ENCODE peak calls at places on chromosomes 16 and 17, in four cellular contexts. I is mesendoderm, W is neuronal stem cell, D is H1. S is an unnamed sample.

GRCh38 chr17:57288753-57289121 is 32.4 kb downstream of the MSI2 start:
- DNase-seq in I (no peak), W (no peak), D (no peak), S (no peak)

GRCh38 chr17:79152636-79153035 is 78.0 kb downstream of the ENGASE start:
- DNase-seq in I (no peak), W (no peak), D (no peak), S (no peak)

GRCh38 chr17:80394629-80395216 is 20.2 kb upstream of the ENDOV start:
- DNase-seq in I (peak; percentile 54), W (no peak), D (no peak), S (no peak)

GRCh38 chr17:50560185-50560824 is at the start of gene CACNA1G:
- DNase-seq in I (peak; percentile 97), W (peak; percentile 97), D (peak; percentile 90), S (peak; percentile 70)

GRCh38 chr16:22673463-22673862 is 140.5 kb upstream of the HS3ST2 start:
- DNase-seq in I (no peak), W (no peak), D (no peak), S (no peak)

GRCh38 chr16:86834451-86835035 is 256.2 kb downstream of the FOXL1 start:
- DNase-seq in I (peak; percentile 74), W (peak; percentile 14), D (peak; percentile 34), S (peak; percentile 88)

GRCh38 chr17:9115446-9116265 is 94.3 kb downstream of the NTN1 start:
- DNase-seq in I (peak; percentile 88), W (peak; percentile 44), D (peak; percentile 41), S (peak; percentile 6)

GRCh38 chr16:81616321-81617020 is 162.6 kb upstream of the PLCG2 start:
- DNase-seq in I (peak; percentile 70), W (no peak), D (no peak), S (peak; percentile 63)

GRCh38 chr17:80800775-80801391 is 190.8 kb upstream of the CHMP6 start:
- DNase-seq in I (no peak), W (no peak), D (no peak), S (no peak)

GRCh38 chr16:65731840-65732239 is 610.0 kb upstream of the CDH11 start:
- DNase-seq in I (no peak), W (no peak), D (no peak), S (peak; percentile 3)

GRCh38 chr17:17981330-17981729 is 8.7 kb downstream of the DRC3 start:
- DNase-seq in I (no peak), W (no peak), D (no peak), S (no peak)

GRCh38 chr16:50709061-50709695 is 15.8 kb downstream of the NOD2 start:
- DNase-seq in I (no peak), W (no peak), D (no peak), S (no peak)

GRCh38 chr17:78822552-78822951 is 18.1 kb downstream of the USP36 start:
- DNase-seq in I (no peak), W (no peak), D (no peak), S (peak; percentile 100)

GRCh38 chr17:21283482-21284318 is 811 bp upstream of the MAP2K3 start:
- DNase-seq in I (no peak), W (no peak), D (no peak), S (peak; percentile 73)

GRCh38 chr16:8645831-8646230 is 24.3 kb downstream of the METTL22 start:
- DNase-seq in I (no peak), W (no peak), D (no peak), S (no peak)

GRCh38 chr16:48491517-48491916 is 106.3 kb upstream of the SIAH1 start:
- DNase-seq in I (no peak), W (no peak), D (no peak), S (peak; percentile 35)

GRCh38 chr16:73692861-73693260 is 603.8 kb upstream of the PSMD7 start:
- DNase-seq in I (no peak), W (no peak), D (no peak), S (no peak)

GRCh38 chr16:23953476-23953875 is 117.7 kb downstream of the PRKCB start:
- DNase-seq in I (no peak), W (no peak), D (no peak), S (no peak)

GRCh38 chr17:57132663-57133062 is 47.6 kb downstream of the AKAP1 start:
- DNase-seq in I (no peak), W (no peak), D (no peak), S (no peak)

GRCh38 chr17:29590979-29591736 is 1.7 kb upstream of the GIT1 start:
- DNase-seq in I (peak; percentile 92), W (no peak), D (no peak), S (peak; percentile 45)

GRCh38 chr16:84854759-84855158 is 35.0 kb downstream of the CRISPLD2 start:
- DNase-seq in I (no peak), W (no peak), D (no peak), S (peak; percentile 67)

GRCh38 chr16:88941051-88941932 is 35.7 kb downstream of the CBFA2T3 start:
- DNase-seq in I (no peak), W (no peak), D (no peak), S (no peak)

GRCh38 chr16:88938933-88939813 is 37.8 kb downstream of the CBFA2T3 start:
- DNase-seq in I (no peak), W (no peak), D (no peak), S (no peak)

GRCh38 chr16:88938119-88938932 is 38.7 kb downstream of the CBFA2T3 start:
- DNase-seq in I (no peak), W (no peak), D (no peak), S (no peak)

GRCh38 chr16:88940196-88941050 is 36.6 kb downstream of the CBFA2T3 start:
- DNase-seq in I (no peak), W (no peak), D (no peak), S (no peak)

GRCh38 chr16:88939814-88940195 is 37.2 kb downstream of the CBFA2T3 start:
- DNase-seq in I (no peak), W (no peak), D (no peak), S (no peak)
- H3K4me3 ChIP-seq in I (no peak overlapping the region), W (no peak overlapping the region), D (no peak overlapping the region), S (no peak overlapping the region)

GRCh38 chr17:67993998-67994361 is 2.3 kb downstream of the C17orf58 start:
- DNase-seq in I (peak; percentile 65), W (no peak), D (no peak), S (peak; percentile 12)

GRCh38 chr17:67994827-67995567 is 1.3 kb downstream of the C17orf58 start:
- DNase-seq in I (no peak), W (peak; percentile 4), D (no peak), S (peak; percentile 83)

GRCh38 chr17:67992541-67993152 is 3.6 kb downstream of the C17orf58 start:
- DNase-seq in I (no peak), W (peak; percentile 4), D (no peak), S (no peak)

GRCh38 chr17:67995568-67996191 is 589 bp downstream of the C17orf58 start:
- DNase-seq in I (peak; percentile 44), W (peak; percentile 23), D (no peak), S (no peak)

GRCh38 chr17:67993153-67993997 is 2.9 kb downstream of the C17orf58 start:
- DNase-seq in I (peak; percentile 87), W (peak; percentile 84), D (no peak), S (peak; percentile 84)
- H2BK5ac ChIP-seq in I (peak overlapping the region; percentile 35), W (peak overlapping the region; percentile 76), D (peak overlapping the region; percentile 81), S (peak overlapping the region; percentile 59)

DNA sequence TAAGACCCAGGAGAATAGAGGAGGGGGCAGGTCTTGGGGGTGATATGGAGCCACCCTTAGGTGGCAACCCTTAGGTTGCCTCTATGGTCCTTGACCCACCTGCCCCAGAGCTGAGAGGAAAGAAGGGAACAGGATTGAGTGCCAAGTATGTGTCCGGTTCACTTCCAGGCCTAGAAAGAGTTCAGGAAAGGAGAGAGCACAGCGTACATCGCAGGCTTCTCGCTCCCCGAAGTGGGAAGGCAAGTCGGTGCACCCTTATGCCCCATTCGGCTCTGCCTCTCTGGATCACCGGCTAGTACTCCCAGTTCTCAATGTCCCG is 631 bp downstream of the SP6 start:
- DNase-seq in I (no peak), W (no peak), D (no peak), S (no peak)
- H3K4me3 ChIP-seq in I (peak overlapping the region; percentile 56), W (no peak overlapping the region), D (peak overlapping the region; percentile 67), S (no peak overlapping the region)

GRCh38 chr16:78673884-78674283 is 574.4 kb downstream of the WWOX start:
- DNase-seq in I (no peak), W (no peak), D (no peak), S (no peak)

GRCh38 chr16:78677332-78677731 is 577.9 kb downstream of the WWOX start:
- DNase-seq in I (no peak), W (no peak), D (no peak), S (no peak)

GRCh38 chr16:78675312-78675711 is 575.9 kb downstream of the WWOX start:
- DNase-seq in I (no peak), W (no peak), D (no peak), S (peak; percentile 7)

GRCh38 chr16:78673157-78673556 is 573.7 kb downstream of the WWOX start:
- DNase-seq in I (no peak), W (no peak), D (no peak), S (no peak)

DNA sequence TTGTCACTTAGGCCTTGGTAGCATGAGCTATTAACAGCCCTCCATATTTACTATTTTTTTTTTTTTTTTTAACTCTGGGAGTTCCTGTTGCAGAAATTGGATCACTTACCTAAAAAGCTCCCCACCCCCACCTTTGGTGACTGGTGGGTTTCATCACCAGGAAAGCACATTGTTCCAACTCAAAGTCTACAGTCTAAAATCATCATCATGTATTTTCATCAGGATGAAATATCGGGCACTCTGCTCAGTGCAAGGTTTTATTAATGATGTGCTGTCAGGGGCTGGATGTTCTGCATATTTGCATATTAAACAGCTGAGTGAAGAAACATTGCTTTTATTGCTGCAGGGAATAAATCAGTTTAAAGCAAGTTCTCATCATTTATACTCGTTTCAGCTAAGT is 576.9 kb downstream of the WWOX start:
- DNase-seq in I (no peak), W (no peak), D (no peak), S (no peak)
- H2BK5ac ChIP-seq in I (no peak overlapping the region), W (no peak overlapping the region), D (no peak overlapping the region), S (no peak overlapping the region)

GRCh38 chr16:27231692-27232060 is 28.4 kb downstream of the KDM8 start:
- DNase-seq in I (no peak), W (no peak), D (no peak), S (no peak)
- H3K4me3 ChIP-seq in I (no peak overlapping the region), W (no peak overlapping the region), D (no peak overlapping the region), S (no peak overlapping the region)

DNA sequence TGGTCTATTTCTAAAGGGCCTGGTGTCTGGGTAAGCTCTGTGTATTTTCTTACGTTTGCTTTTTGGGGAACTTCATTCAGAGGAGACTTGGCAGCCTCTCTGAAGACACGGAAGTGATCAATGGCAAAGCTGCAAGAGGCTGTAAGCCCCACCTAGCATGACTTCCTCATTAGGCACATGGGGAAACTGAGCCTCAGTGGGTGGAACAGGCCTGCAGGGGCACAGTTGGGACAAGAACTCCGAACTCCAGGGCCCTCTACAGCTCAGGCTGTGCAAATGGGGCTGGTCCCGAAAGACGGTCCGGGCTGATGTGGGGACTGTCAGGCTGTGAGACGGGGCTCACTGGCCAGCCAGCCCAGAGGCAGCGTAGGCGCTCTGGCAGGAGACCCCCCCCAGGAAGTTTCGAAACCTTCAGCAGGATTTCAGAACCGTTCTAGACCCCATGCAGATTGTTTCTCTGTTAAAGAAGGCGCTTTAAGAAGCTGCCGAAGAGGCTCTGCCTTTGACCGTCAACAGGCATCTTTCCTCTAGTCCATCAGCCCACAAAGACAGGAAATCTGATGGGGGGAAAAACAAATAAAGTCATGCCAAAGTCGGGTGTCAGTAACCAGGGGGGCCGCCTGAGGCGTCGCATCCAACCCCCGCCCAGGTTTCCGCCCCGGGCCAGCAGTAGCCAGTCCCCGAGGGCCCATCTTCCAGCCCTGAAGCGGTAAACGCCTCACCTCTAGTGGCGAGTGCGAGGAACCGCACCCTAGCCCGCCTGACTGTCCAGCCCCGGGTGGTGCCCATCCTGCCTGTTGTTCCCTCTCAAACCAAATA is 79.8 kb upstream of the TBC1D3K start:
- DNase-seq in I (peak; percentile 72), W (peak; percentile 47), D (peak; percentile 29), S (peak; percentile 58)
- H2BK5ac ChIP-seq in I (no peak overlapping the region), W (no peak overlapping the region), D (no peak overlapping the region), S (no peak overlapping the region)